ENCODE peak calls at places on chromosomes 16 and 17, in eight cellular contexts. One of them, this sample, is unnamed.

GRCh38 chr16:22634913-22635312 is 124.2 kb downstream of the NPIPB5 start:
- DNase-seq in NCI-H460: no peak
- DNase-seq in mucosa of descending colon: no peak
- DNase-seq in AG04450: no peak
- DNase-seq in posterior cingulate gyrus: no peak
- DNase-seq in activated CD8-positive, alpha-beta memory T cell treated with anti-CD3 and anti-CD28 coated beads, Interleukin-2, amount 50 U/mL, for 4 hours: no peak
- DNase-seq in neuronal stem cell: no peak
- DNase-seq in HuH-7.5: no peak
- DNase-seq in this sample: no peak

GRCh38 chr16:83995756-83996155 is 27.7 kb downstream of the NECAB2 start:
- DNase-seq in NCI-H460: no peak
- DNase-seq in mucosa of descending colon: peak; percentile 17
- DNase-seq in AG04450: no peak
- DNase-seq in posterior cingulate gyrus: peak; percentile 33
- DNase-seq in activated CD8-positive, alpha-beta memory T cell treated with anti-CD3 and anti-CD28 coated beads, Interleukin-2, amount 50 U/mL, for 4 hours: no peak
- DNase-seq in neuronal stem cell: peak; percentile 78
- DNase-seq in HuH-7.5: peak; percentile 54
- DNase-seq in this sample: peak; percentile 29

GRCh38 chr17:61457226-61457983 is 5.2 kb downstream of the TBX4 start:
- DNase-seq in NCI-H460: no peak
- DNase-seq in mucosa of descending colon: no peak
- DNase-seq in AG04450: no peak
- DNase-seq in posterior cingulate gyrus: no peak
- DNase-seq in activated CD8-positive, alpha-beta memory T cell treated with anti-CD3 and anti-CD28 coated beads, Interleukin-2, amount 50 U/mL, for 4 hours: no peak
- DNase-seq in neuronal stem cell: no peak
- DNase-seq in HuH-7.5: no peak
- DNase-seq in this sample: no peak

GRCh38 chr17:50066995-50067394 is 11.1 kb downstream of the ITGA3 start:
- DNase-seq in NCI-H460: no peak
- DNase-seq in mucosa of descending colon: no peak
- DNase-seq in AG04450: no peak
- DNase-seq in posterior cingulate gyrus: no peak
- DNase-seq in activated CD8-positive, alpha-beta memory T cell treated with anti-CD3 and anti-CD28 coated beads, Interleukin-2, amount 50 U/mL, for 4 hours: no peak
- DNase-seq in neuronal stem cell: no peak
- DNase-seq in HuH-7.5: no peak
- DNase-seq in this sample: no peak

GRCh38 chr17:17994271-17994670 is 21.6 kb downstream of the DRC3 start:
- DNase-seq in NCI-H460: no peak
- DNase-seq in mucosa of descending colon: no peak
- DNase-seq in AG04450: no peak
- DNase-seq in posterior cingulate gyrus: no peak
- DNase-seq in activated CD8-positive, alpha-beta memory T cell treated with anti-CD3 and anti-CD28 coated beads, Interleukin-2, amount 50 U/mL, for 4 hours: no peak
- DNase-seq in neuronal stem cell: no peak
- DNase-seq in HuH-7.5: no peak
- DNase-seq in this sample: no peak

GRCh38 chr17:32174889-32175288 is 32.6 kb downstream of the RHOT1 start:
- DNase-seq in NCI-H460: no peak
- DNase-seq in mucosa of descending colon: no peak
- DNase-seq in AG04450: no peak
- DNase-seq in posterior cingulate gyrus: no peak
- DNase-seq in activated CD8-positive, alpha-beta memory T cell treated with anti-CD3 and anti-CD28 coated beads, Interleukin-2, amount 50 U/mL, for 4 hours: no peak
- DNase-seq in neuronal stem cell: no peak
- DNase-seq in HuH-7.5: no peak
- DNase-seq in this sample: no peak

GRCh38 chr17:64406321-64407200 is 15.9 kb upstream of the PECAM1 start:
- DNase-seq in NCI-H460: no peak
- DNase-seq in mucosa of descending colon: no peak
- DNase-seq in AG04450: no peak
- DNase-seq in posterior cingulate gyrus: no peak
- DNase-seq in activated CD8-positive, alpha-beta memory T cell treated with anti-CD3 and anti-CD28 coated beads, Interleukin-2, amount 50 U/mL, for 4 hours: no peak
- DNase-seq in neuronal stem cell: no peak
- DNase-seq in HuH-7.5: no peak
- DNase-seq in this sample: no peak

GRCh38 chr16:28103516-28104170 is 40.1 kb upstream of the GSG1L start:
- DNase-seq in NCI-H460: no peak
- DNase-seq in mucosa of descending colon: no peak
- DNase-seq in AG04450: no peak
- DNase-seq in posterior cingulate gyrus: no peak
- DNase-seq in activated CD8-positive, alpha-beta memory T cell treated with anti-CD3 and anti-CD28 coated beads, Interleukin-2, amount 50 U/mL, for 4 hours: no peak
- DNase-seq in neuronal stem cell: no peak
- DNase-seq in HuH-7.5: no peak
- DNase-seq in this sample: no peak

GRCh38 chr16:85291302-85292148 is 179.3 kb upstream of the CIBAR2 start:
- DNase-seq in NCI-H460: no peak
- DNase-seq in mucosa of descending colon: peak; percentile 71
- DNase-seq in AG04450: no peak
- DNase-seq in posterior cingulate gyrus: peak; percentile 40
- DNase-seq in activated CD8-positive, alpha-beta memory T cell treated with anti-CD3 and anti-CD28 coated beads, Interleukin-2, amount 50 U/mL, for 4 hours: no peak
- DNase-seq in neuronal stem cell: peak; percentile 52
- DNase-seq in HuH-7.5: peak; percentile 91
- DNase-seq in this sample: peak; percentile 70

GRCh38 chr16:21524068-21524751 is 75.2 kb upstream of the METTL9 start:
- DNase-seq in NCI-H460: no peak
- DNase-seq in mucosa of descending colon: no peak
- DNase-seq in AG04450: no peak
- DNase-seq in posterior cingulate gyrus: no peak
- DNase-seq in activated CD8-positive, alpha-beta memory T cell treated with anti-CD3 and anti-CD28 coated beads, Interleukin-2, amount 50 U/mL, for 4 hours: no peak
- DNase-seq in neuronal stem cell: no peak
- DNase-seq in HuH-7.5: no peak
- DNase-seq in this sample: no peak

GRCh38 chr16:72050769-72051464 is 3.4 kb upstream of the HP start:
- DNase-seq in NCI-H460: no peak
- DNase-seq in mucosa of descending colon: no peak
- DNase-seq in AG04450: no peak
- DNase-seq in posterior cingulate gyrus: no peak
- DNase-seq in activated CD8-positive, alpha-beta memory T cell treated with anti-CD3 and anti-CD28 coated beads, Interleukin-2, amount 50 U/mL, for 4 hours: no peak
- DNase-seq in neuronal stem cell: no peak
- DNase-seq in HuH-7.5: no peak
- DNase-seq in this sample: no peak

GRCh38 chr16:27330542-27330941 is 16.8 kb downstream of the IL4R start:
- DNase-seq in NCI-H460: no peak
- DNase-seq in mucosa of descending colon: no peak
- DNase-seq in AG04450: peak; percentile 93
- DNase-seq in posterior cingulate gyrus: no peak
- DNase-seq in activated CD8-positive, alpha-beta memory T cell treated with anti-CD3 and anti-CD28 coated beads, Interleukin-2, amount 50 U/mL, for 4 hours: no peak
- DNase-seq in neuronal stem cell: no peak
- DNase-seq in HuH-7.5: no peak
- DNase-seq in this sample: peak; percentile 62

GRCh38 chr17:12296120-12296727 is 275.5 kb downstream of the MAP2K4 start:
- DNase-seq in NCI-H460: no peak
- DNase-seq in mucosa of descending colon: no peak
- DNase-seq in AG04450: peak; percentile 24
- DNase-seq in posterior cingulate gyrus: no peak
- DNase-seq in activated CD8-positive, alpha-beta memory T cell treated with anti-CD3 and anti-CD28 coated beads, Interleukin-2, amount 50 U/mL, for 4 hours: no peak
- DNase-seq in neuronal stem cell: peak; percentile 11
- DNase-seq in HuH-7.5: no peak
- DNase-seq in this sample: no peak

GRCh38 chr17:76738468-76738850 is 540 bp downstream of the MFSD11 start:
- DNase-seq in NCI-H460: no peak
- DNase-seq in mucosa of descending colon: no peak
- DNase-seq in AG04450: no peak
- DNase-seq in posterior cingulate gyrus: no peak
- DNase-seq in activated CD8-positive, alpha-beta memory T cell treated with anti-CD3 and anti-CD28 coated beads, Interleukin-2, amount 50 U/mL, for 4 hours: no peak
- DNase-seq in neuronal stem cell: no peak
- DNase-seq in HuH-7.5: no peak
- DNase-seq in this sample: no peak

GRCh38 chr17:47190770-47191169 is 1.7 kb upstream of the CDC27 start:
- DNase-seq in NCI-H460: no peak
- DNase-seq in mucosa of descending colon: no peak
- DNase-seq in AG04450: no peak
- DNase-seq in posterior cingulate gyrus: no peak
- DNase-seq in activated CD8-positive, alpha-beta memory T cell treated with anti-CD3 and anti-CD28 coated beads, Interleukin-2, amount 50 U/mL, for 4 hours: no peak
- DNase-seq in neuronal stem cell: no peak
- DNase-seq in HuH-7.5: no peak
- DNase-seq in this sample: no peak

GRCh38 chr16:30985401-30986128 is 558 bp downstream of the HSD3B7 start:
- DNase-seq in NCI-H460: peak; percentile 26
- DNase-seq in mucosa of descending colon: peak; percentile 78
- DNase-seq in AG04450: no peak
- DNase-seq in posterior cingulate gyrus: no peak
- DNase-seq in activated CD8-positive, alpha-beta memory T cell treated with anti-CD3 and anti-CD28 coated beads, Interleukin-2, amount 50 U/mL, for 4 hours: no peak
- DNase-seq in neuronal stem cell: no peak
- DNase-seq in HuH-7.5: peak; percentile 81
- DNase-seq in this sample: peak; percentile 75

GRCh38 chr17:9299695-9300094 is 275.9 kb downstream of the STX8 start:
- DNase-seq in NCI-H460: no peak
- DNase-seq in mucosa of descending colon: no peak
- DNase-seq in AG04450: no peak
- DNase-seq in posterior cingulate gyrus: no peak
- DNase-seq in activated CD8-positive, alpha-beta memory T cell treated with anti-CD3 and anti-CD28 coated beads, Interleukin-2, amount 50 U/mL, for 4 hours: no peak
- DNase-seq in neuronal stem cell: no peak
- DNase-seq in HuH-7.5: no peak
- DNase-seq in this sample: no peak

GRCh38 chr17:81418710-81419332 is 23.6 kb downstream of the BAHCC1 start:
- DNase-seq in NCI-H460: no peak
- DNase-seq in mucosa of descending colon: peak; percentile 47
- DNase-seq in AG04450: no peak
- DNase-seq in posterior cingulate gyrus: no peak
- DNase-seq in activated CD8-positive, alpha-beta memory T cell treated with anti-CD3 and anti-CD28 coated beads, Interleukin-2, amount 50 U/mL, for 4 hours: no peak
- DNase-seq in neuronal stem cell: no peak
- DNase-seq in HuH-7.5: no peak
- DNase-seq in this sample: peak; percentile 70

GRCh38 chr17:71530227-71530626 is 590.6 kb upstream of the SOX9 start:
- DNase-seq in NCI-H460: no peak
- DNase-seq in mucosa of descending colon: no peak
- DNase-seq in AG04450: no peak
- DNase-seq in posterior cingulate gyrus: no peak
- DNase-seq in activated CD8-positive, alpha-beta memory T cell treated with anti-CD3 and anti-CD28 coated beads, Interleukin-2, amount 50 U/mL, for 4 hours: no peak
- DNase-seq in neuronal stem cell: no peak
- DNase-seq in HuH-7.5: no peak
- DNase-seq in this sample: no peak

GRCh38 chr17:67850991-67851631 is 25.8 kb downstream of the BPTF start:
- DNase-seq in NCI-H460: no peak
- DNase-seq in mucosa of descending colon: no peak
- DNase-seq in AG04450: no peak
- DNase-seq in posterior cingulate gyrus: no peak
- DNase-seq in activated CD8-positive, alpha-beta memory T cell treated with anti-CD3 and anti-CD28 coated beads, Interleukin-2, amount 50 U/mL, for 4 hours: no peak
- DNase-seq in neuronal stem cell: no peak
- DNase-seq in HuH-7.5: no peak
- DNase-seq in this sample: no peak

GRCh38 chr17:34254146-34254545 is 939 bp upstream of the CCL2 start:
- DNase-seq in NCI-H460: no peak
- DNase-seq in mucosa of descending colon: no peak
- DNase-seq in AG04450: peak; percentile 38
- DNase-seq in posterior cingulate gyrus: no peak
- DNase-seq in activated CD8-positive, alpha-beta memory T cell treated with anti-CD3 and anti-CD28 coated beads, Interleukin-2, amount 50 U/mL, for 4 hours: no peak
- DNase-seq in neuronal stem cell: no peak
- DNase-seq in HuH-7.5: no peak
- DNase-seq in this sample: no peak

GRCh38 chr17:4007346-4008081 is 43.3 kb upstream of the ATP2A3 start:
- DNase-seq in NCI-H460: no peak
- DNase-seq in mucosa of descending colon: no peak
- DNase-seq in AG04450: no peak
- DNase-seq in posterior cingulate gyrus: no peak
- DNase-seq in activated CD8-positive, alpha-beta memory T cell treated with anti-CD3 and anti-CD28 coated beads, Interleukin-2, amount 50 U/mL, for 4 hours: no peak
- DNase-seq in neuronal stem cell: no peak
- DNase-seq in HuH-7.5: no peak
- DNase-seq in this sample: no peak

GRCh38 chr16:85593503-85594195 is 19.5 kb upstream of the GSE1 start:
- DNase-seq in NCI-H460: no peak
- DNase-seq in mucosa of descending colon: no peak
- DNase-seq in AG04450: no peak
- DNase-seq in posterior cingulate gyrus: no peak
- DNase-seq in activated CD8-positive, alpha-beta memory T cell treated with anti-CD3 and anti-CD28 coated beads, Interleukin-2, amount 50 U/mL, for 4 hours: no peak
- DNase-seq in neuronal stem cell: peak; percentile 47
- DNase-seq in HuH-7.5: no peak
- DNase-seq in this sample: no peak

GRCh38 chr16:75280331-75280804 is 28.9 kb upstream of the BCAR1 start:
- DNase-seq in NCI-H460: no peak
- DNase-seq in mucosa of descending colon: no peak
- DNase-seq in AG04450: no peak
- DNase-seq in posterior cingulate gyrus: no peak
- DNase-seq in activated CD8-positive, alpha-beta memory T cell treated with anti-CD3 and anti-CD28 coated beads, Interleukin-2, amount 50 U/mL, for 4 hours: no peak
- DNase-seq in neuronal stem cell: no peak
- DNase-seq in HuH-7.5: no peak
- DNase-seq in this sample: no peak

GRCh38 chr17:61583242-61583641 is 7.8 kb downstream of the NACA2 start:
- DNase-seq in NCI-H460: peak; percentile 51
- DNase-seq in mucosa of descending colon: no peak
- DNase-seq in AG04450: peak; percentile 27
- DNase-seq in posterior cingulate gyrus: no peak
- DNase-seq in activated CD8-positive, alpha-beta memory T cell treated with anti-CD3 and anti-CD28 coated beads, Interleukin-2, amount 50 U/mL, for 4 hours: no peak
- DNase-seq in neuronal stem cell: no peak
- DNase-seq in HuH-7.5: peak; percentile 96
- DNase-seq in this sample: no peak